ENCODE peak calls at places on chromosomes 4 and X, in seven cellular contexts. One of them, this sample, is unnamed.

GRCh38 chrX:22300130-22300529 is 27.4 kb downstream of the CBLL2 start:
- DNase-seq in kidney: no peak
- DNase-seq in uterus: peak
- DNase-seq in A549: peak
- DNase-seq in breast epithelium: no peak
- DNase-seq in GM23338: no peak
- DNase-seq in ovary: no peak
- DNase-seq in this sample: no peak

GRCh38 chr4:156992943-156993342 is 21.3 kb upstream of the PDGFC start:
- DNase-seq in GM23338: no peak
- DNase-seq in kidney: no peak
- DNase-seq in breast epithelium: no peak
- DNase-seq in A549: no peak
- DNase-seq in ovary: no peak
- DNase-seq in uterus: no peak
- DNase-seq in this sample: no peak

GRCh38 chrX:23737413-23737812 is 5.7 kb downstream of the ACOT9 start:
- DNase-seq in A549: no peak
- DNase-seq in kidney: no peak
- DNase-seq in breast epithelium: no peak
- DNase-seq in ovary: no peak
- DNase-seq in uterus: no peak
- DNase-seq in GM23338: no peak
- DNase-seq in this sample: no peak

GRCh38 chrX:77493677-77494553 is 46.7 kb downstream of the FGF16 start:
- DNase-seq in kidney: no peak
- DNase-seq in GM23338: peak
- DNase-seq in uterus: no peak
- DNase-seq in ovary: no peak
- DNase-seq in A549: peak
- DNase-seq in breast epithelium: no peak
- DNase-seq in this sample: no peak

GRCh38 chr4:7823416-7823824 is 116.2 kb downstream of the AFAP1 start:
- DNase-seq in GM23338: no peak
- DNase-seq in breast epithelium: no peak
- DNase-seq in kidney: peak
- DNase-seq in A549: peak
- DNase-seq in uterus: no peak
- DNase-seq in ovary: peak
- DNase-seq in this sample: no peak

GRCh38 chrX:44898411-44899221 is 25.6 kb downstream of the KDM6A start:
- DNase-seq in uterus: no peak
- DNase-seq in ovary: no peak
- DNase-seq in breast epithelium: no peak
- DNase-seq in kidney: no peak
- DNase-seq in A549: no peak
- DNase-seq in GM23338: no peak
- DNase-seq in this sample: no peak

GRCh38 chr4:15677507-15677988 is 4.1 kb upstream of the FAM200B start:
- DNase-seq in uterus: no peak
- DNase-seq in GM23338: peak
- DNase-seq in A549: peak
- DNase-seq in kidney: no peak
- DNase-seq in ovary: no peak
- DNase-seq in breast epithelium: no peak
- DNase-seq in this sample: peak

GRCh38 chr4:13559414-13559813 is 15.1 kb upstream of the NKX3-2 start:
- DNase-seq in kidney: no peak
- DNase-seq in ovary: no peak
- DNase-seq in GM23338: peak
- DNase-seq in A549: no peak
- DNase-seq in breast epithelium: no peak
- DNase-seq in uterus: no peak
- DNase-seq in this sample: peak

GRCh38 chrX:2502668-2503519 is 2.1 kb upstream of the DHRSX start:
- DNase-seq in ovary: no peak
- DNase-seq in uterus: no peak
- DNase-seq in kidney: no peak
- DNase-seq in breast epithelium: no peak
- DNase-seq in GM23338: no peak
- DNase-seq in A549: peak
- DNase-seq in this sample: no peak

GRCh38 chr4:76874176-76874575 is 23.8 kb downstream of the SOWAHB start:
- DNase-seq in uterus: no peak
- DNase-seq in GM23338: peak
- DNase-seq in kidney: no peak
- DNase-seq in A549: no peak
- DNase-seq in ovary: no peak
- DNase-seq in breast epithelium: no peak
- DNase-seq in this sample: no peak

GRCh38 chrX:45129055-45129454 is 71.6 kb downstream of the DIPK2B start:
- DNase-seq in A549: no peak
- DNase-seq in breast epithelium: no peak
- DNase-seq in GM23338: no peak
- DNase-seq in uterus: no peak
- DNase-seq in ovary: no peak
- DNase-seq in kidney: no peak
- DNase-seq in this sample: no peak

GRCh38 chr4:133467290-133467947 is 318.3 kb downstream of the PCDH10 start:
- DNase-seq in uterus: no peak
- DNase-seq in kidney: no peak
- DNase-seq in ovary: no peak
- DNase-seq in GM23338: peak
- DNase-seq in A549: no peak
- DNase-seq in breast epithelium: no peak
- DNase-seq in this sample: no peak

GRCh38 chrX:135191838-135192237 is 20.6 kb upstream of the CT55 start:
- DNase-seq in GM23338: no peak
- DNase-seq in ovary: no peak
- DNase-seq in breast epithelium: no peak
- DNase-seq in kidney: no peak
- DNase-seq in A549: no peak
- DNase-seq in uterus: no peak
- DNase-seq in this sample: no peak

GRCh38 chr4:146582864-146583263 is 55.8 kb upstream of the POU4F2 start:
- DNase-seq in A549: no peak
- DNase-seq in ovary: no peak
- DNase-seq in uterus: no peak
- DNase-seq in kidney: no peak
- DNase-seq in GM23338: peak
- DNase-seq in breast epithelium: no peak
- DNase-seq in this sample: no peak

GRCh38 chr4:182240161-182241130 is 2.8 kb upstream of the TENM3 start:
- DNase-seq in kidney: peak
- DNase-seq in A549: peak
- DNase-seq in ovary: no peak
- DNase-seq in uterus: no peak
- DNase-seq in GM23338: peak
- DNase-seq in breast epithelium: no peak
- DNase-seq in this sample: peak

GRCh38 chrX:270848-271367 is 10.3 kb upstream of the PLCXD1 start:
- DNase-seq in kidney: peak
- DNase-seq in A549: no peak
- DNase-seq in GM23338: peak
- DNase-seq in ovary: peak
- DNase-seq in uterus: no peak
- DNase-seq in breast epithelium: no peak
- DNase-seq in this sample: no peak

GRCh38 chrX:155761185-155761584 is 120.0 kb upstream of the VAMP7 start:
- DNase-seq in GM23338: no peak
- DNase-seq in kidney: no peak
- DNase-seq in uterus: no peak
- DNase-seq in breast epithelium: no peak
- DNase-seq in ovary: no peak
- DNase-seq in A549: no peak
- DNase-seq in this sample: no peak

GRCh38 chrX:96713303-96713702 is 28.7 kb downstream of the DIAPH2 start:
- DNase-seq in uterus: no peak
- DNase-seq in kidney: no peak
- DNase-seq in A549: peak
- DNase-seq in ovary: no peak
- DNase-seq in breast epithelium: no peak
- DNase-seq in GM23338: no peak
- DNase-seq in this sample: no peak

GRCh38 chr4:7276538-7276937 is 84.2 kb downstream of the SORCS2 start:
- DNase-seq in kidney: no peak
- DNase-seq in breast epithelium: no peak
- DNase-seq in GM23338: no peak
- DNase-seq in uterus: peak
- DNase-seq in ovary: no peak
- DNase-seq in A549: no peak
- DNase-seq in this sample: no peak

GRCh38 chrX:45851434-45851991 is 650.8 kb upstream of the DIPK2B start:
- DNase-seq in GM23338: peak
- DNase-seq in breast epithelium: no peak
- DNase-seq in uterus: peak
- DNase-seq in kidney: no peak
- DNase-seq in A549: peak
- DNase-seq in ovary: peak
- DNase-seq in this sample: peak

GRCh38 chrX:141701081-141701480 is 2.5 kb upstream of the SPANXD start:
- DNase-seq in A549: no peak
- DNase-seq in GM23338: peak
- DNase-seq in uterus: no peak
- DNase-seq in breast epithelium: no peak
- DNase-seq in kidney: no peak
- DNase-seq in ovary: no peak
- DNase-seq in this sample: no peak

GRCh38 chrX:15675490-15675921 is 10.9 kb upstream of the CLTRN start:
- DNase-seq in A549: peak
- DNase-seq in breast epithelium: peak
- DNase-seq in uterus: peak
- DNase-seq in GM23338: peak
- DNase-seq in kidney: peak
- DNase-seq in ovary: peak
- DNase-seq in this sample: peak

GRCh38 chrX:15674514-15674898 is 9.9 kb upstream of the CLTRN start:
- DNase-seq in A549: peak
- DNase-seq in kidney: peak
- DNase-seq in breast epithelium: peak
- DNase-seq in uterus: peak
- DNase-seq in GM23338: peak
- DNase-seq in ovary: peak
- DNase-seq in this sample: no peak

GRCh38 chrX:15672886-15673285 is 8.3 kb upstream of the CLTRN start:
- DNase-seq in ovary: no peak
- DNase-seq in A549: no peak
- DNase-seq in uterus: no peak
- DNase-seq in breast epithelium: no peak
- DNase-seq in kidney: no peak
- DNase-seq in GM23338: no peak
- DNase-seq in this sample: no peak

GRCh38 chrX:15673970-15674369 is 9.4 kb upstream of the CLTRN start:
- DNase-seq in A549: no peak
- DNase-seq in kidney: no peak
- DNase-seq in uterus: no peak
- DNase-seq in breast epithelium: no peak
- DNase-seq in ovary: no peak
- DNase-seq in GM23338: no peak
- DNase-seq in this sample: no peak

GRCh38 chrX:15674899-15675489 is 10.4 kb upstream of the CLTRN start:
- DNase-seq in breast epithelium: peak
- DNase-seq in ovary: peak
- DNase-seq in kidney: peak
- DNase-seq in uterus: peak
- DNase-seq in GM23338: peak
- DNase-seq in A549: peak
- DNase-seq in this sample: peak
- TF ChIP-seq CTCF in breast epithelium: no peak
- TF ChIP-seq CTCF in ovary: no peak
- TF ChIP-seq CTCF in kidney: no peak
- TF ChIP-seq CTCF in uterus: peak
- TF ChIP-seq CTCF in GM23338: no peak
- TF ChIP-seq CTCF in A549: no peak
- TF ChIP-seq CTCF in this sample: no peak

GRCh38 chr4:38529189-38530115 is 134.5 kb upstream of the KLF3 start:
- DNase-seq in uterus: no peak
- DNase-seq in A549: no peak
- DNase-seq in GM23338: peak
- DNase-seq in ovary: no peak
- DNase-seq in breast epithelium: no peak
- DNase-seq in kidney: peak
- DNase-seq in this sample: no peak

GRCh38 chr4:38526412-38526811 is 137.6 kb upstream of the KLF3 start:
- DNase-seq in ovary: no peak
- DNase-seq in GM23338: no peak
- DNase-seq in uterus: no peak
- DNase-seq in breast epithelium: no peak
- DNase-seq in A549: no peak
- DNase-seq in kidney: no peak
- DNase-seq in this sample: no peak

GRCh38 chr4:38523054-38523453 is 140.9 kb upstream of the KLF3 start:
- DNase-seq in GM23338: no peak
- DNase-seq in A549: no peak
- DNase-seq in uterus: no peak
- DNase-seq in breast epithelium: no peak
- DNase-seq in ovary: no peak
- DNase-seq in kidney: no peak
- DNase-seq in this sample: no peak

GRCh38 chr4:38519671-38520070 is 144.3 kb upstream of the KLF3 start:
- DNase-seq in uterus: no peak
- DNase-seq in A549: no peak
- DNase-seq in breast epithelium: no peak
- DNase-seq in ovary: no peak
- DNase-seq in kidney: no peak
- DNase-seq in GM23338: no peak
- DNase-seq in this sample: no peak

GRCh38 chr4:38523524-38524448 is 140.2 kb upstream of the KLF3 start:
- DNase-seq in GM23338: no peak
- DNase-seq in ovary: no peak
- DNase-seq in kidney: no peak
- DNase-seq in uterus: no peak
- DNase-seq in breast epithelium: no peak
- DNase-seq in A549: no peak
- DNase-seq in this sample: peak
- H3K4me3 ChIP-seq in GM23338: no peak
- H3K4me3 ChIP-seq in ovary: no peak
- H3K4me3 ChIP-seq in kidney: no peak
- H3K4me3 ChIP-seq in uterus: no peak
- H3K4me3 ChIP-seq in breast epithelium: no peak
- H3K4me3 ChIP-seq in A549: no peak
- H3K4me3 ChIP-seq in this sample: peak

GRCh38 chr4:165096776-165097175 is 15.9 kb downstream of the TMEM192 start:
- DNase-seq in breast epithelium: no peak
- DNase-seq in GM23338: peak
- DNase-seq in uterus: no peak
- DNase-seq in kidney: no peak
- DNase-seq in ovary: no peak
- DNase-seq in A549: peak
- DNase-seq in this sample: no peak
- TF ChIP-seq CTCF in breast epithelium: no peak
- TF ChIP-seq CTCF in GM23338: peak
- TF ChIP-seq CTCF in uterus: peak
- TF ChIP-seq CTCF in kidney: peak
- TF ChIP-seq CTCF in ovary: no peak
- TF ChIP-seq CTCF in A549: peak
- TF ChIP-seq CTCF in this sample: peak

DNA sequence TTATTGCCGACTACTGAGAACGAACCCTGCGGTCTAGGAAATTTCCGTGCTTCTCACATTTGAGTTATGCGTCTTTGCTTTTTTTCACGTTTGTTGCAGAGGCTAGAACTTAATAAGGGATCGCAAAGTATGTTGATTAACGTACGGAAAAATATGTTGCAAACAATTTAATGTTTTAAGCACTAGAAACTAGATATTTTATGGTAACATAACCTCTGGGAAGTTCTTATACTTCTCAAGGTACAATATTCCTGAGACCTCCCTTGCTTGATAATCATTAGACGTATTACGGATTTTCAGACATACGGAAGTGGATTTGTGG is 636 bp upstream of the PRDM5 start:
- DNase-seq in GM23338: no peak
- DNase-seq in breast epithelium: no peak
- DNase-seq in uterus: no peak
- DNase-seq in kidney: no peak
- DNase-seq in A549: no peak
- DNase-seq in ovary: no peak
- DNase-seq in this sample: no peak
- H3K4me3 ChIP-seq in GM23338: peak
- H3K4me3 ChIP-seq in breast epithelium: peak
- H3K4me3 ChIP-seq in uterus: peak
- H3K4me3 ChIP-seq in kidney: peak
- H3K4me3 ChIP-seq in A549: peak
- H3K4me3 ChIP-seq in ovary: peak
- H3K4me3 ChIP-seq in this sample: peak

This sample was measured in keratinocyte.